ENCODE peak calls at places on chromosomes 4 and X, in six cellular contexts. A is suprapubic skin, U is tibial nerve, I is K562, M is IMR-90, F is uterus. Q is an unnamed sample.
A peak's percentile ranks its signal among the peaks of the same experiment; 100 is the strongest.

GRCh38 chr4:125360727-125361126 is 46.0 kb downstream of the FAT4 start:
- DNase-seq in A (no peak), U (no peak), I (no peak), M (no peak), F (no peak), Q (no peak)

GRCh38 chr4:48367016-48367415 is 25.7 kb downstream of the SLAIN2 start:
- DNase-seq in A (no peak), U (no peak), I (no peak), M (no peak), F (no peak), Q (no peak)

GRCh38 chr4:98510757-98511517 is 147.5 kb downstream of the TSPAN5 start:
- DNase-seq in A (no peak), U (no peak), I (no peak), M (peak; percentile 88), F (no peak), Q (no peak)

GRCh38 chr4:166481739-166482138 is 608.7 kb downstream of the TLL1 start:
- DNase-seq in A (no peak), U (no peak), I (no peak), M (no peak), F (no peak), Q (no peak)

GRCh38 chr4:148205481-148205880 is 236.7 kb downstream of the NR3C2 start:
- DNase-seq in A (no peak), U (no peak), I (no peak), M (no peak), F (no peak), Q (no peak)

GRCh38 chr4:162891788-162892707 is 274.6 kb downstream of the NAF1 start:
- DNase-seq in A (no peak), U (no peak), I (no peak), M (no peak), F (no peak), Q (no peak)

GRCh38 chr4:39046243-39046642 is 14.0 kb upstream of the TMEM156 start:
- DNase-seq in A (no peak), U (no peak), I (peak; percentile 27), M (peak; percentile 54), F (no peak), Q (peak; percentile 45)

GRCh38 chrX:155819966-155820491 is 61.1 kb upstream of the VAMP7 start:
- DNase-seq in A (no peak), U (peak; percentile 49), I (peak; percentile 43), M (peak; percentile 85), F (peak; percentile 43), Q (peak; percentile 27)

GRCh38 chr4:185221491-185221890 is 12.1 kb downstream of the SNX25 start:
- DNase-seq in A (no peak), U (no peak), I (no peak), M (peak; percentile 37), F (no peak), Q (no peak)

GRCh38 chrX:39582091-39582490 is 515.7 kb downstream of the BCOR start:
- DNase-seq in A (no peak), U (no peak), I (no peak), M (no peak), F (no peak), Q (peak; percentile 42)

GRCh38 chr4:150135134-150135773 is 57.0 kb downstream of the DCLK2 start:
- DNase-seq in A (no peak), U (no peak), I (no peak), M (peak; percentile 52), F (no peak), Q (no peak)

GRCh38 chrX:77788050-77788449 is 2.0 kb upstream of the ATRX start:
- DNase-seq in A (no peak), U (peak; percentile 21), I (peak; percentile 39), M (peak; percentile 14), F (no peak), Q (peak; percentile 48)

GRCh38 chr4:98838977-98839618 is 89.8 kb downstream of the EIF4E start:
- DNase-seq in A (no peak), U (no peak), I (peak; percentile 50), M (peak; percentile 15), F (no peak), Q (no peak)

GRCh38 chrX:8235026-8235425 is 64.0 kb upstream of the VCX2 start:
- DNase-seq in A (no peak), U (no peak), I (no peak), M (no peak), F (no peak), Q (no peak)

GRCh38 chr4:68498413-68499007 is 51.2 kb downstream of the TMPRSS11E start:
- DNase-seq in A (no peak), U (peak; percentile 50), I (peak; percentile 27), M (peak; percentile 62), F (no peak), Q (peak; percentile 57)

DNA sequence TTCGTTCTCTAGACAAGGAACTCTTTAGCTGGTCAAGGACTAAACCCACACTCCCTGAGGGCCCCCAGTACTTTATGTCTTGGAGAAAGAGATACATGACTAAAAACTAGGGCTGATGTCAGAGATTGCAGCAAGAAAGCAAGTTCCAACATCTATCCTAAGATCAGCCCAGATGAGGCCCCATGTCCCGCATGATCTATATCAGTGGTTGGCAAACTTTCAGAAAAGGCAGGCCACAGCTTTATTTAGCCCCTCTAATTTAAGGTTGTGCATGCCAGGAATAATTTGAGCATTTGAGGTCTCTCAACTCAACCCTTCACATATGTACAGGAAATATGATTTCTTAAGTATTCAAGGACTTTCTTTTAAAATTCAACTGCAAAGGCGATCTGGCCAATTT is 44.1 kb upstream of the FRMD7 start:
- DNase-seq in A (no peak), U (no peak), I (no peak), M (no peak), F (no peak), Q (no peak)
- TF ChIP-seq POLR2A in A (no peak), U (no peak), I (no peak), M (no peak), F (no peak), Q (no peak)

GRCh38 chr4:6123116-6123515 is 77.2 kb downstream of the JAKMIP1 start:
- DNase-seq in A (peak; percentile 49), U (no peak), I (no peak), M (no peak), F (no peak), Q (no peak)

GRCh38 chr4:6123541-6123940 is 76.8 kb downstream of the JAKMIP1 start:
- DNase-seq in A (peak; percentile 24), U (no peak), I (no peak), M (no peak), F (no peak), Q (no peak)

GRCh38 chr4:6125103-6125651 is 75.2 kb downstream of the JAKMIP1 start:
- DNase-seq in A (peak; percentile 40), U (no peak), I (no peak), M (no peak), F (no peak), Q (no peak)

GRCh38 chr4:6123976-6124375 is 76.4 kb downstream of the JAKMIP1 start:
- DNase-seq in A (peak; percentile 77), U (no peak), I (no peak), M (no peak), F (no peak), Q (no peak)

DNA sequence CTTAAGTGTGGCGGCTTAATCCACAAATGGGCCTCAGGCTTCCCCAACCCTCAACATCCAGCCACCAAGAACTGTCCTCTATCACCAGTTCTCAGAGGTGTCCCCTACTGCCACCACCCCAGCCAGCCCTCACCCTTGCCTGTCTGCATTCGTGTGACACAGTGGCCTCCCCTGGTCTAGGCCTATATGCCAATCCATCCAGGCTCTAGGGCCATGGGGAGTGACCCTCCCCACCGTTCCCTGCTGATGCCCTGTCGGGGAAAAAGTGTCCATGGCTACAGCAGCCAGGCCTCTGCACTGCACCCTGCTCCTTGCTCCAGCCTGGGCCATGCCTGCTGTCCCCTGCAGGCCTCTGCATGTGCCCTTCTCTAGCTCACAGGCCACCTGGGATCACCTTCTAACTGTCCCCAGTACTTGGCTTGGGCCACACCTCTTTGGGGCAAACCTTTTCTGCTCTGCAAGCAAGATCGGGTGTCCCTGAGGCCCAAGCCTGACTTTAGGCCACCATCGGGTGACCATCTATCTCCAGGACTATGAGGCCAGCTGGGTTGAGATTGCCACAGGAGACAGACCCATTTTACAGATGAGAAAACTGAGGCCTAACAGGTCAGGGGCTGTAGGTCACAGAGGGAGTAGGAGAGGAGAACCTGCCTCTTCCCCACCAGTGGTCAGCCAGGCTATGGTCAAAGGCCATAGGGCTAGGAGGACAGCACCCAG is 75.8 kb downstream of the JAKMIP1 start:
- DNase-seq in A (peak; percentile 65), U (no peak), I (no peak), M (no peak), F (no peak), Q (no peak)
- TF ChIP-seq CTCF in A (no peak), U (no peak), I (no peak), M (no peak), F (no peak), Q (no peak)

GRCh38 chrX:40868868-40869267 is 133.5 kb upstream of the MED14 start:
- DNase-seq in A (no peak), U (no peak), I (no peak), M (no peak), F (no peak), Q (no peak)

GRCh38 chrX:40866878-40867277 is 131.5 kb upstream of the MED14 start:
- DNase-seq in A (no peak), U (no peak), I (no peak), M (no peak), F (no peak), Q (no peak)

GRCh38 chrX:40864972-40865371 is 129.6 kb upstream of the MED14 start:
- DNase-seq in A (no peak), U (no peak), I (no peak), M (peak; percentile 89), F (no peak), Q (no peak)

GRCh38 chrX:40867352-40867751 is 132.0 kb upstream of the MED14 start:
- DNase-seq in A (no peak), U (no peak), I (no peak), M (peak; percentile 39), F (no peak), Q (no peak)

DNA sequence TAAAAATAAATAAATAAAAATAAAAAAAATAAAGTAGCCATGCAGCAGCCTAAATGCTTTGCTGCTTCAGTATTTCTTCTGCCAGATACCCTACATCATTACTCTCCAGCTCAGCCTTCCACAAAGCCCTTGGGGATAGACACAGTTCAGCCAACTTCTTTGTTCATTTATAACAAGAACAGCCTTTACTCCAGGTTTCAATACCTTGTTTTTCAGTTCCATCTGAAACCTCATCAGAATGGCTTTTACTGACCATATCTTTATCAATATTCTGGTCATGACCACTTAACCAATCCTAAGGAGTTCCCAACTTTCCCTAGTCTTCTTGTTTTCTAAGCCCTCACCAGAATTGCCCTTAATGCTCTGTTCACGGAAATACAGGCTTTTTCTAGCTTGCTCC is 128.3 kb upstream of the MED14 start:
- DNase-seq in A (no peak), U (no peak), I (no peak), M (no peak), F (no peak), Q (no peak)
- H3K4me1 ChIP-seq in A (peaks cover 5% of the 10 kb centered on the region), U (no peaks in the 10 kb centered on the region), I (no peaks in the 10 kb centered on the region), M (no peaks in the 10 kb centered on the region), F (no peaks in the 10 kb centered on the region), Q (no peaks in the 10 kb centered on the region)

DNA sequence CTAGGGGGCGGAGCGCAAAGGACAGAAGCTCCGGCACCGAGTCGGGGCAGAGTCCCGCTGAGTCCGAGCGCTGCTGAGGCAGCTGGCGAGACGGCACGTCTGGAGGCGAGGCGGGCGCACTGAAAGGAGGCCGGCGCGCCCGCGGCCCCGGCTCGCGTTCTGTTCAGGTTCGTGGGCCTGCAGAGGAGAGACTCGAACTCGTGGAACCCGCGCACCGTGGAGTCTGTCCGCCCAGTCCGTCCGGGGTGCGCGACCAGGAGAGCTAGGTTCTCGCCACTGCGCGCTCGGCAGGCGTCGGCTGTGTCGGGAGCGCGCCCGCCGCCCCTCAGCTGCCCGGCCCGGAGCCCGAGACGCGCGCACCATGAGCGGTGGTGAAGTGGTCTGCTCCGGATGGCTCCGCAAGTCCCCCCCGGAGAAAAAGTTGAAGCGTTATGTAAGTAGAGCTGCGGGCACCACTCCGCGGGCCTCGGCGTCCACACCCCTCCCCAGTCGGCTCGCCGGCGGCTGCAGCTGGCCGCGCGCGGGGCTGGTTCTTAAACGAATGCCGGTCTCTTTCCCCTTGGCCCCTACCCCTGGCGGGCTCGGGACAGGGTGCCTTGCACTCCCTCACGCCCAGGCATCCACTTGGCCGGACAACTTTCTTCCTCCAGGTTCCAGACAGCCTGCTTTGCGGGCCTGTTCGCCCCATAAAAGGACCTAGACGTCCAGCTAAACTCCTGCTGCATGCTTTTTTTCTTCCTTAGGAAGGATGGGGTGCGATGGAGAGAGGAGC is at the start of gene GAB1:
- DNase-seq in A (peak; percentile 85), U (peak; percentile 67), I (peak; percentile 67), M (peak; percentile 80), F (peak; percentile 74), Q (peak; percentile 91)
- TF ChIP-seq POLR2A in A (no peak), U (peak; percentile 59), I (no peak), M (no peak), F (no peak), Q (peak; percentile 72)